ENCODE peak calls at places on chromosomes 1 and 21, in seven cellular contexts. One of them, this sample, is unnamed.

GRCh38 chr1:208433086-208433485 is 188.9 kb upstream of the PLXNA2 start:
- DNase-seq in GM12878: no peak
- DNase-seq in H1: no peak
- DNase-seq in HepG2: no peak
- DNase-seq in SK-N-SH: no peak
- DNase-seq in HCT116: no peak
- DNase-seq in K562: no peak
- DNase-seq in this sample: no peak

GRCh38 chr1:110292327-110292741 is 46.8 kb upstream of the RBM15 start:
- DNase-seq in K562: no peak
- DNase-seq in HepG2: no peak
- DNase-seq in HCT116: no peak
- DNase-seq in H1: no peak
- DNase-seq in GM12878: no peak
- DNase-seq in SK-N-SH: no peak
- DNase-seq in this sample: no peak

GRCh38 chr1:203665986-203666385 is 39.4 kb downstream of the ATP2B4 start:
- DNase-seq in SK-N-SH: no peak
- DNase-seq in HepG2: no peak
- DNase-seq in H1: no peak
- DNase-seq in K562: no peak
- DNase-seq in GM12878: no peak
- DNase-seq in HCT116: no peak
- DNase-seq in this sample: no peak

GRCh38 chr1:70169018-70169839 is 36.1 kb downstream of the LRRC40 start:
- DNase-seq in HCT116: no peak
- DNase-seq in GM12878: no peak
- DNase-seq in SK-N-SH: no peak
- DNase-seq in K562: no peak
- DNase-seq in H1: no peak
- DNase-seq in HepG2: no peak
- DNase-seq in this sample: no peak

GRCh38 chr1:109640285-109640865 is 15.5 kb upstream of the GSTM4 start:
- DNase-seq in HepG2: peak
- DNase-seq in H1: no peak
- DNase-seq in HCT116: no peak
- DNase-seq in SK-N-SH: peak
- DNase-seq in K562: peak
- DNase-seq in GM12878: no peak
- DNase-seq in this sample: no peak

GRCh38 chr1:1430114-1430982 is 5.1 kb upstream of the VWA1 start:
- DNase-seq in K562: no peak
- DNase-seq in HepG2: peak
- DNase-seq in H1: no peak
- DNase-seq in SK-N-SH: peak
- DNase-seq in GM12878: no peak
- DNase-seq in HCT116: no peak
- DNase-seq in this sample: no peak

GRCh38 chr1:5597991-5598823 is 394.0 kb downstream of the NPHP4 start:
- DNase-seq in HCT116: no peak
- DNase-seq in H1: no peak
- DNase-seq in SK-N-SH: peak
- DNase-seq in GM12878: no peak
- DNase-seq in HepG2: peak
- DNase-seq in K562: no peak
- DNase-seq in this sample: no peak

GRCh38 chr1:53552146-53552940 is 93.1 kb downstream of the DMRTB1 start:
- DNase-seq in HepG2: no peak
- DNase-seq in H1: peak
- DNase-seq in GM12878: no peak
- DNase-seq in K562: no peak
- DNase-seq in SK-N-SH: peak
- DNase-seq in HCT116: no peak
- DNase-seq in this sample: peak

GRCh38 chr1:207908112-207908734 is 2.7 kb downstream of the CD34 start:
- DNase-seq in K562: peak
- DNase-seq in H1: no peak
- DNase-seq in SK-N-SH: no peak
- DNase-seq in HepG2: no peak
- DNase-seq in GM12878: no peak
- DNase-seq in HCT116: no peak
- DNase-seq in this sample: no peak

GRCh38 chr21:33168886-33169285 is 60.9 kb upstream of the IFNAR2 start:
- DNase-seq in GM12878: no peak
- DNase-seq in K562: no peak
- DNase-seq in HepG2: no peak
- DNase-seq in H1: no peak
- DNase-seq in HCT116: no peak
- DNase-seq in SK-N-SH: no peak
- DNase-seq in this sample: peak

GRCh38 chr21:33169360-33169759 is 60.4 kb upstream of the IFNAR2 start:
- DNase-seq in HepG2: no peak
- DNase-seq in SK-N-SH: no peak
- DNase-seq in K562: no peak
- DNase-seq in GM12878: no peak
- DNase-seq in HCT116: no peak
- DNase-seq in H1: no peak
- DNase-seq in this sample: peak

GRCh38 chr21:33171584-33172169 is 58.1 kb upstream of the IFNAR2 start:
- DNase-seq in GM12878: no peak
- DNase-seq in K562: no peak
- DNase-seq in HepG2: no peak
- DNase-seq in SK-N-SH: no peak
- DNase-seq in H1: no peak
- DNase-seq in HCT116: no peak
- DNase-seq in this sample: no peak

DNA sequence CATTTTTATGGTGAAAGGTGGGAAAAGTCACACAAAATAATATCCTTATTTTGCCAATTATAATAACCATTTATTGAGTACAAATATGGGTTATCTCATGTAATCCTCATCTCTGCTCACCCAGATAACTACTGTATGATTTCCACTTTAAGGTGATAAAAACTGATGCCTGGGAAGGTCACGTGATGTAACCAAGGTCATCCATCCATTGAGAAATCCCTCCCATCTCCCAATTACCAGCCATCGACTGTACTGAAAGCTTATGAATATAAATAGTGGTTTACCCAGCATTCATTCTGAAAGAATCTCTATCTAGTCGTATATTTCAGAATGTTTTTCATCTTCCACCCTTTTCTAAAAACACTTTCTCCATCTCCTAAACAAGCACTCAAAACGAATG is 55.0 kb upstream of the IFNAR2 start:
- DNase-seq in H1: no peak
- DNase-seq in HepG2: no peak
- DNase-seq in K562: no peak
- DNase-seq in GM12878: no peak
- DNase-seq in HCT116: no peak
- DNase-seq in SK-N-SH: no peak
- DNase-seq in this sample: no peak
- TF ChIP-seq JUND in H1: no peak
- TF ChIP-seq JUND in HepG2: no peak
- TF ChIP-seq JUND in K562: no peak
- TF ChIP-seq JUND in GM12878: no peak
- TF ChIP-seq JUND in HCT116: no peak
- TF ChIP-seq JUND in SK-N-SH: no peak
- TF ChIP-seq JUND in this sample: no peak

GRCh38 chr1:74652711-74653131 is 20.9 kb downstream of the ERICH3 start:
- DNase-seq in H1: no peak
- DNase-seq in HCT116: no peak
- DNase-seq in GM12878: peak
- DNase-seq in K562: no peak
- DNase-seq in HepG2: no peak
- DNase-seq in SK-N-SH: no peak
- DNase-seq in this sample: no peak

DNA sequence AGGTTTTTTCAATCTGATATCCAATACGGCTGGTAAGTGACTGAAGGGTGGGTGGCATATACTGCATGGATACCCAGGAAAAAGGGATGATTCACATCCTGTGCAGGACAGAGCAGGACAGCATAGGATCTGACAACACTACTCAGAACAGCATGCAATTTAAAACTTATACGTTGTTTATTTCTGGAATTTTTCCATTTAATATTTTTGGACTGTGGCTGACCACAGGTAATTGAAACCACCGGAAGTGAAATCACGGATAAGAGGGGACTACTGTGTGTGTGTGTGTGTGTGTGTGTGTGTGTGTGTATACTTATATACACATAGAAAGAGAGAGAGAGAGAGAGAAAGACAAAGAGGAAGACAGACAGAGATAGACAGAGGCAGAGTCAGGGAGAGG is 23.0 kb downstream of the ERICH3 start:
- DNase-seq in GM12878: no peak
- DNase-seq in K562: no peak
- DNase-seq in H1: no peak
- DNase-seq in HepG2: no peak
- DNase-seq in HCT116: no peak
- DNase-seq in SK-N-SH: no peak
- DNase-seq in this sample: no peak
- TF ChIP-seq JUND in GM12878: no peak
- TF ChIP-seq JUND in K562: no peak
- TF ChIP-seq JUND in H1: no peak
- TF ChIP-seq JUND in HepG2: no peak
- TF ChIP-seq JUND in HCT116: no peak
- TF ChIP-seq JUND in SK-N-SH: peak
- TF ChIP-seq JUND in this sample: no peak

GRCh38 chr1:79193211-79194079 is 186.9 kb upstream of the ADGRL4 start:
- DNase-seq in HCT116: peak
- DNase-seq in HepG2: no peak
- DNase-seq in SK-N-SH: no peak
- DNase-seq in K562: no peak
- DNase-seq in GM12878: peak
- DNase-seq in H1: peak
- DNase-seq in this sample: no peak
- TF ChIP-seq JUND in HCT116: peak
- TF ChIP-seq JUND in HepG2: no peak
- TF ChIP-seq JUND in SK-N-SH: no peak
- TF ChIP-seq JUND in K562: no peak
- TF ChIP-seq JUND in GM12878: peak
- TF ChIP-seq JUND in H1: no peak
- TF ChIP-seq JUND in this sample: no peak

DNA sequence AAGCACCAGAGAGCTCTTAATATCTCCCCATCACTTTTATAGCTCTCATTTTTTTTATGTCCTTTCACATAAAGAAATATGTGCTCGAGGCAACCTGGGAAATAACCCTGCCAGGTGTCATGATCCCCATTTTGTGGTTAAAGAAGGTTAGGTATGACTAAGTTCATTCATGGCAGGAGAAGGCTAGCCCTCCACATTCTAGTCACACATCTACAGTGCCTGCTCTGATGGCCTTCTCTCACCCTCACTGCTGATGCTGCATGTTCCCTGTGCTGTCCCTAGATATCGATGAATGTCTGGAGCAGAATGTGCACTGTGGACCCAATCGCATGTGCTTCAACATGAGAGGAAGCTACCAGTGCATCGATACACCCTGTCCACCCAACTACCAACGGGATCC is 187.5 kb downstream of the TPR start:
- DNase-seq in H1: no peak
- DNase-seq in K562: no peak
- DNase-seq in SK-N-SH: no peak
- DNase-seq in GM12878: no peak
- DNase-seq in HCT116: no peak
- DNase-seq in HepG2: no peak
- DNase-seq in this sample: no peak
- TF ChIP-seq JUND in H1: no peak
- TF ChIP-seq JUND in K562: no peak
- TF ChIP-seq JUND in SK-N-SH: no peak
- TF ChIP-seq JUND in GM12878: no peak
- TF ChIP-seq JUND in HCT116: no peak
- TF ChIP-seq JUND in HepG2: no peak
- TF ChIP-seq JUND in this sample: no peak